ENCODE peak calls at places on chromosomes 6 and 20, in four cellular contexts. O is GM12878, T is HepG2, W is K562. K is an unnamed sample.

GRCh38 chr6:7770111-7770510 is 44.2 kb downstream of the BMP6 start:
- DNase-seq in W (no peak), T (no peak), O (no peak), K (no peak)

GRCh38 chr6:111764238-111765182 is 108.7 kb downstream of the FYN start:
- DNase-seq in T (no peak), W (no peak), O (peak), K (peak)

GRCh38 chr6:150928882-150929281 is 63.4 kb downstream of the MTHFD1L start:
- DNase-seq in T (no peak), W (peak), O (no peak), K (peak)

GRCh38 chr20:35165221-35166185 is 6.4 kb upstream of the PROCR start:
- DNase-seq in W (no peak), O (no peak), T (no peak), K (no peak)

GRCh38 chr20:25399038-25399430 is 8.4 kb upstream of the ABHD12 start:
- DNase-seq in T (peak), O (no peak), W (peak), K (peak)

GRCh38 chr6:81792826-81793225 is 40.3 kb upstream of the TENT5A start:
- DNase-seq in T (no peak), O (no peak), W (no peak), K (no peak)

GRCh38 chr6:135830971-135831370 is 20.5 kb upstream of the PDE7B start:
- DNase-seq in T (no peak), W (no peak), O (no peak), K (no peak)

GRCh38 chr6:29510202-29510601 is 22.4 kb upstream of the MAS1L start:
- DNase-seq in T (peak), W (no peak), O (no peak), K (peak)

GRCh38 chr20:57882451-57883161 is 172.8 kb upstream of the PMEPA1 start:
- DNase-seq in O (no peak), W (no peak), T (no peak), K (no peak)

GRCh38 chr20:37389241-37389747 is 43.4 kb downstream of the SRC start:
- DNase-seq in W (no peak), O (no peak), T (no peak), K (no peak)

GRCh38 chr6:42451595-42452170 is at the start of gene TRERF1:
- DNase-seq in W (peak), T (no peak), O (no peak), K (peak)

GRCh38 chr6:63349401-63349800 is 29.6 kb upstream of the LGSN start:
- DNase-seq in W (no peak), T (no peak), O (no peak), K (no peak)

GRCh38 chr20:1652960-1653359 is 4.6 kb downstream of the SIRPG start:
- DNase-seq in W (no peak), T (no peak), O (no peak), K (no peak)

GRCh38 chr6:97563529-97563928 is 280.5 kb upstream of the MMS22L start:
- DNase-seq in T (no peak), O (no peak), W (no peak), K (no peak)

GRCh38 chr6:11315743-11316437 is 83.4 kb upstream of the NEDD9 start:
- DNase-seq in W (no peak), O (no peak), T (no peak), K (no peak)

GRCh38 chr6:12114055-12114503 is 102.0 kb downstream of the HIVEP1 start:
- DNase-seq in W (no peak), O (no peak), T (no peak), K (no peak)

GRCh38 chr6:159109391-159109790 is 59.8 kb upstream of the FNDC1 start:
- DNase-seq in W (no peak), O (no peak), T (no peak), K (no peak)

GRCh38 chr20:34948030-34948429 is 7.6 kb downstream of the GSS start:
- DNase-seq in O (no peak), W (no peak), T (no peak), K (no peak)

GRCh38 chr6:154907293-154907692 is 87.8 kb upstream of the TIAM2 start:
- DNase-seq in O (no peak), W (no peak), T (no peak), K (no peak)

GRCh38 chr6:106746660-106747059 is 117.3 kb downstream of the QRSL1 start:
- DNase-seq in O (no peak), T (peak), W (no peak), K (no peak)

GRCh38 chr6:31178143-31179041 is 7.9 kb upstream of the POU5F1 start:
- DNase-seq in W (no peak), O (no peak), T (no peak), K (no peak)

GRCh38 chr6:133590814-133591213 is 298.1 kb upstream of the TCF21 start:
- DNase-seq in W (no peak), O (no peak), T (no peak), K (no peak)

GRCh38 chr6:34460796-34461507 is 4.9 kb upstream of the PACSIN1 start:
- DNase-seq in O (no peak), T (no peak), W (no peak), K (no peak)

GRCh38 chr6:19713411-19713810 is 123.8 kb upstream of the ID4 start:
- DNase-seq in O (no peak), T (no peak), W (no peak), K (no peak)

GRCh38 chr6:12481292-12481691 is 191.1 kb downstream of the EDN1 start:
- DNase-seq in W (no peak), T (no peak), O (no peak), K (no peak)

GRCh38 chr20:48832423-48832735 is 4.6 kb upstream of the PREX1 start:
- DNase-seq in O (no peak), W (no peak), T (no peak), K (no peak)

GRCh38 chr20:1477896-1478490 is 11.3 kb upstream of the NSFL1C start:
- DNase-seq in T (no peak), W (no peak), O (no peak), K (no peak)

GRCh38 chr6:63804381-63804956 is 168.9 kb downstream of the PHF3 start:
- DNase-seq in W (no peak), O (no peak), T (no peak), K (no peak)

GRCh38 chr6:25899580-25900408 is 25.8 kb upstream of the SLC17A3 start:
- DNase-seq in T (peak), W (no peak), O (no peak), K (peak)

GRCh38 chr6:149129401-149130077 is 188.0 kb upstream of the TAB2 start:
- DNase-seq in O (no peak), W (no peak), T (no peak), K (no peak)

GRCh38 chr20:825710-826421 is 7.6 kb upstream of the FAM110A start:
- DNase-seq in T (no peak), O (no peak), W (no peak), K (no peak)

GRCh38 chr20:20207872-20208271 is 155.5 kb downstream of the CFAP61 start:
- DNase-seq in W (no peak), O (peak), T (no peak), K (no peak)

GRCh38 chr20:47187450-47188195 is 168.9 kb downstream of the ZMYND8 start:
- DNase-seq in W (no peak), O (no peak), T (no peak), K (no peak)

GRCh38 chr20:4065405-4065841 is 50.1 kb upstream of the RNF24 start:
- DNase-seq in T (no peak), W (no peak), O (no peak), K (no peak)
- H3K4me2 ChIP-seq in T (no peak), W (peak), O (no peak), K (no peak)

GRCh38 chr20:40698281-40698680 is 9.2 kb upstream of the MAFB start:
- DNase-seq in W (no peak), T (no peak), O (no peak), K (no peak)
- TF ChIP-seq JUNB in W (no peak), T (no peak), O (no peak), K (no peak)

GRCh38 chr20:61251529-61252393 is at the start of gene CDH4:
- DNase-seq in T (no peak), W (no peak), O (no peak), K (peak)

GRCh38 chr20:61253640-61254511 is 1.8 kb downstream of the CDH4 start:
- DNase-seq in T (no peak), O (no peak), W (no peak), K (peak)

GRCh38 chr20:61253264-61253639 is 1.2 kb downstream of the CDH4 start:
- DNase-seq in O (no peak), T (no peak), W (no peak), K (peak)

GRCh38 chr20:61254881-61255589 is 3.0 kb downstream of the CDH4 start:
- DNase-seq in W (no peak), O (no peak), T (no peak), K (no peak)

DNA sequence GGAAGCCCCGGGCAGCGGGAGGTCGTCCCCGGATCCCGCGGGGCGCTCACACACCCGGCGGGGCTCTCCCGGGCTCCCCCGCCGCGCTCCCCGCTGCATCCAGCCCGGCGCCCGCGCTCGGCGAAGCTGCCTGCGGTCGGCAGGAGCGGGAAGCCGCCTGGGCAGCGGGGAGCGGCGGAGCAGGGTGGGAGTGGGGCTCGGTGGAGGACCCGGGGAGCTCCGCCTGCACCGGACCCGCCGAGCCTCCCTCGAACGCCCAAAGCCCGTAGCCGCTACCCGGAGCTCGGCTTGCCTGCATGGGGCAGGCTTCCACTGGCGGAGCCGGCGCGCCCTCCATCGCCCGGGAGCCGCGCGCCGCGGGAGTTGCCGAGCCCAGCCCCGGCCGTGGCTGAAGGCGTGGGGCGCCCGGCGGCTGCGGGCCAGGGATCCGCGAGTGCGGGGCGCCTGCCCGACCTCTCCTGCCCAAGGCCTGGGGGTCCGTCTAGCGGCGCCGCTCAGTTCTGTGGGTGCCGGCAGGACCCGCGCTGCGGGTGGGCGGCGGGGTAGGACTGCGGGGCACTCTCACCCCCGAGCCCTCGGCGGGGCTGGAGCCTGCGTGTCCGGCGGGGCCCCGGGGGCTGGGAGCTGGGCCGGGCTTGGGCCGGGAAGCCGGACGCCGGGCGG is 671 bp downstream of the CDH4 start:
- DNase-seq in T (no peak), W (no peak), O (no peak), K (peak)
- TF ChIP-seq CREB1 in T (no peak), W (no peak), O (no peak), K (no peak)

GRCh38 chr20:51315390-51315789 is 227.1 kb downstream of the NFATC2 start:
- DNase-seq in T (no peak), W (no peak), O (no peak), K (no peak)
- H3K4me2 ChIP-seq in T (no peak), W (no peak), O (no peak), K (no peak)

K was measured in GM23338.